ENCODE peak calls at places on chromosomes 12 and 14, in nine cellular contexts. J, T, N, H, L, D, Y, I and V are unnamed samples.

GRCh38 chr14:26008290-26008689 is 589.5 kb downstream of the NOVA1 start:
- DNase-seq in L (no peak), H (no peak), N (no peak), D (no peak), J (peak), Y (no peak), T (no peak), I (peak), V (no peak)

GRCh38 chr14:88848571-88848970 is 24.1 kb downstream of the TTC8 start:
- DNase-seq in N (no peak), D (peak), Y (no peak), H (no peak), T (no peak), J (no peak), I (no peak), L (no peak), V (no peak)

GRCh38 chr12:125140918-125141573 is 75.8 kb downstream of the AACS start:
- DNase-seq in T (no peak), D (peak), L (no peak), N (no peak), J (peak), H (no peak), Y (no peak), I (no peak), V (no peak)

GRCh38 chr14:103014466-103015319 is 42.7 kb downstream of the CDC42BPB start:
- DNase-seq in H (no peak), T (no peak), I (peak), N (no peak), D (peak), L (no peak), J (peak), Y (no peak), V (no peak)

GRCh38 chr12:118150625-118151024 is 14.7 kb downstream of the PEBP1 start:
- DNase-seq in I (no peak), H (no peak), D (no peak), L (no peak), J (no peak), Y (no peak), N (no peak), T (no peak), V (no peak)

GRCh38 chr14:33026850-33027420 is 88.3 kb downstream of the NPAS3 start:
- DNase-seq in J (peak), N (no peak), I (no peak), T (no peak), Y (peak), D (no peak), H (peak), L (no peak), V (no peak)

GRCh38 chr14:86532219-86532618 is 1002.3 kb downstream of the FLRT2 start:
- DNase-seq in H (no peak), Y (no peak), T (no peak), I (no peak), J (peak), D (peak), N (no peak), L (peak), V (peak)

GRCh38 chr14:61841145-61841544 is 78.9 kb downstream of the SNAPC1 start:
- DNase-seq in I (no peak), L (no peak), H (no peak), J (peak), N (no peak), Y (no peak), T (no peak), D (no peak), V (no peak)

GRCh38 chr12:30898846-30899245 is 27.7 kb upstream of the TSPAN11 start:
- DNase-seq in I (no peak), J (no peak), D (peak), L (no peak), Y (no peak), N (no peak), T (no peak), H (no peak), V (no peak)

GRCh38 chr12:6752181-6752930 is 585 bp downstream of the MLF2 start:
- DNase-seq in N (no peak), L (no peak), T (peak), I (peak), Y (no peak), D (peak), H (peak), J (peak), V (no peak)

GRCh38 chr12:92341333-92341691 is 195.7 kb upstream of the BTG1 start:
- DNase-seq in N (no peak), I (no peak), D (peak), L (no peak), J (peak), Y (no peak), H (no peak), T (no peak), V (no peak)

GRCh38 chr12:115541891-115542361 is 735.6 kb downstream of the MED13L start:
- DNase-seq in H (no peak), L (no peak), I (no peak), Y (no peak), J (peak), N (no peak), T (no peak), D (peak), V (no peak)

GRCh38 chr14:85532981-85533820 is 3.3 kb downstream of the FLRT2 start:
- DNase-seq in H (peak), Y (peak), L (peak), I (peak), D (peak), N (peak), T (peak), J (peak), V (peak)

GRCh38 chr14:64465856-64466554 is 706 bp downstream of the AKAP5 start:
- DNase-seq in I (peak), D (no peak), Y (no peak), H (peak), T (no peak), N (no peak), L (no peak), J (peak), V (peak)

GRCh38 chr14:51823706-51824105 is 36.7 kb upstream of the GNG2 start:
- DNase-seq in H (no peak), J (no peak), L (no peak), Y (no peak), D (peak), I (no peak), N (no peak), T (no peak), V (no peak)

GRCh38 chr14:103090481-103091020 is 4.0 kb upstream of the EXOC3L4 start:
- DNase-seq in J (no peak), H (no peak), T (no peak), Y (peak), D (no peak), N (peak), I (no peak), L (no peak), V (no peak)

GRCh38 chr14:74954947-74955228 is 509 bp downstream of the PGF start:
- DNase-seq in L (no peak), N (no peak), I (no peak), J (peak), Y (no peak), T (no peak), D (no peak), H (no peak), V (no peak)

GRCh38 chr14:30227871-30228270 is 300.2 kb upstream of the PRKD1 start:
- DNase-seq in L (no peak), H (no peak), D (peak), T (peak), I (no peak), Y (no peak), N (no peak), J (peak), V (no peak)

GRCh38 chr14:29607129-29607528 is 320.5 kb downstream of the PRKD1 start:
- DNase-seq in Y (no peak), T (no peak), J (peak), H (no peak), L (no peak), N (no peak), I (no peak), D (no peak), V (no peak)

GRCh38 chr12:95653761-95654546 is 102.7 kb upstream of the USP44 start:
- DNase-seq in Y (no peak), I (peak), L (no peak), D (peak), H (peak), J (peak), N (no peak), T (no peak), V (no peak)

GRCh38 chr14:59098377-59098776 is 90.1 kb upstream of the DAAM1 start:
- DNase-seq in I (no peak), T (no peak), H (no peak), L (no peak), N (no peak), Y (no peak), D (peak), J (peak), V (no peak)

GRCh38 chr12:42935756-42936155 is 346.2 kb upstream of the PRICKLE1 start:
- DNase-seq in N (no peak), Y (no peak), L (no peak), T (no peak), H (no peak), D (peak), J (peak), I (no peak), V (no peak)

GRCh38 chr14:104267895-104268294 is 129.5 kb downstream of the KIF26A start:
- DNase-seq in T (no peak), J (no peak), L (peak), N (peak), Y (no peak), H (peak), I (no peak), D (no peak), V (peak)

GRCh38 chr14:93105362-93105761 is 10.4 kb downstream of the ITPK1 start:
- DNase-seq in T (no peak), Y (no peak), N (peak), I (no peak), J (peak), L (peak), H (peak), D (peak), V (no peak)

GRCh38 chr12:111283986-111284385 is 84.9 kb downstream of the PHETA1 start:
- DNase-seq in H (no peak), J (no peak), D (no peak), T (no peak), N (no peak), Y (no peak), L (no peak), I (no peak), V (no peak)

GRCh38 chr14:94113073-94113472 is 2.5 kb downstream of the IFI27 start:
- DNase-seq in L (peak), D (no peak), I (no peak), T (no peak), Y (no peak), N (no peak), J (no peak), H (no peak), V (no peak)

GRCh38 chr14:63504628-63505027 is 38.5 kb downstream of the PPP2R5E start:
- DNase-seq in L (no peak), N (no peak), J (no peak), H (no peak), T (no peak), Y (no peak), I (no peak), D (peak), V (no peak)

GRCh38 chr12:14810167-14810952 is 3.6 kb downstream of the SMCO3 start:
- DNase-seq in Y (no peak), L (no peak), N (no peak), H (no peak), J (no peak), T (no peak), D (no peak), I (no peak), V (no peak)

GRCh38 chr14:105617201-105617777 is 90.9 kb downstream of the TMEM121 start:
- DNase-seq in Y (no peak), D (no peak), L (no peak), N (peak), J (no peak), H (no peak), T (peak), I (no peak), V (no peak)

GRCh38 chr14:75700295-75700694 is 39.2 kb downstream of the TTLL5 start:
- DNase-seq in H (no peak), L (no peak), Y (no peak), I (no peak), T (no peak), D (no peak), N (no peak), J (no peak), V (no peak)

DNA sequence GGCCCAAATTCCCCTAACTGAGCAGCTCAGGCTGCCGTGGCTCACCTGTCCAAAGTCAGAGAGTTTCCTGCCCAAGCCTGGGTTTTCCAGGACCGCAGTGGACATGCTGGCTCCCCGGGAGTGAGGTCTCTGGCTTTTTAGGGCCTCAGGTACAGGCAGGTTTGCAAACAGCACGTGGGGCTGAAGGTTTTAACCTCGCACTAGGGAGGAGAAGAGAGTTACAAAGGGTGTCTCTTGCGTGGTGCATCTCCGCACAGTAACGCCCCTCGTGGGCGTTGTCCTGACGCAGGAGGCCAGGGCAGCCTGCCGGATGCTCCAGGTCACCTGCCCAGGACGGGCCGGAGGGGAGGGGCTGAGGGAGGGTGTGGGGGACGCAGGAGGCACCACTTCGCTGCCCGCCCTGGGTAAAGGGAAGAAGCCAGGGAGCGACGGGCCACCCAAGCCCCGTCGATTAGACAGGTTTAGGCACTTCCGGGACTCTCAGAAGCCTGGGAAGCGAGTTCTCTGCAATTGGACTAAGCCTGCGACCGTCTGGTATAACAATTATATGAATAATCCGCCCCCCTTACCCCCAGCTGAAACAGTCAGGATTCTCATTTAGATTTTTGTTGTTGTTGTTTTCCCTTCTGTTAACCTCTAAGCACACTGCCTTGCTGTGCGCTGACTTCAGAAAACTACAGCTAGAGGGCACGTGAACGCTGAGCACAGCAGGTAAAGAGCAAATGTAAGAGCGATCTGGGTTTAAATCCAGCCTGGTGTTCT is at the start of gene PAH:
- DNase-seq in I (peak), Y (no peak), L (peak), T (no peak), N (peak), J (no peak), H (no peak), D (no peak), V (peak)
- TF ChIP-seq CTCF in I (peak), Y (no peak), L (no peak), T (no peak), N (no peak), J (no peak), H (no peak), D (no peak), V (no peak)

GRCh38 chr12:66168410-66168809 is 1.4 kb downstream of the TMBIM4 start:
- DNase-seq in J (no peak), L (no peak), N (no peak), H (no peak), Y (no peak), T (no peak), I (no peak), D (no peak), V (no peak)

GRCh38 chr12:66170606-66171005 is 810 bp upstream of the TMBIM4 start:
- DNase-seq in Y (no peak), I (no peak), N (no peak), D (no peak), J (no peak), H (no peak), L (no peak), T (no peak), V (no peak)

GRCh38 chr12:66165141-66165540 is 4.7 kb downstream of the TMBIM4 start:
- DNase-seq in Y (no peak), T (no peak), N (no peak), D (no peak), H (no peak), L (no peak), J (no peak), I (no peak), V (no peak)

GRCh38 chr12:66166561-66166960 is 3.2 kb downstream of the TMBIM4 start:
- DNase-seq in Y (no peak), L (no peak), J (no peak), N (no peak), T (no peak), I (no peak), D (no peak), H (no peak), V (no peak)

DNA sequence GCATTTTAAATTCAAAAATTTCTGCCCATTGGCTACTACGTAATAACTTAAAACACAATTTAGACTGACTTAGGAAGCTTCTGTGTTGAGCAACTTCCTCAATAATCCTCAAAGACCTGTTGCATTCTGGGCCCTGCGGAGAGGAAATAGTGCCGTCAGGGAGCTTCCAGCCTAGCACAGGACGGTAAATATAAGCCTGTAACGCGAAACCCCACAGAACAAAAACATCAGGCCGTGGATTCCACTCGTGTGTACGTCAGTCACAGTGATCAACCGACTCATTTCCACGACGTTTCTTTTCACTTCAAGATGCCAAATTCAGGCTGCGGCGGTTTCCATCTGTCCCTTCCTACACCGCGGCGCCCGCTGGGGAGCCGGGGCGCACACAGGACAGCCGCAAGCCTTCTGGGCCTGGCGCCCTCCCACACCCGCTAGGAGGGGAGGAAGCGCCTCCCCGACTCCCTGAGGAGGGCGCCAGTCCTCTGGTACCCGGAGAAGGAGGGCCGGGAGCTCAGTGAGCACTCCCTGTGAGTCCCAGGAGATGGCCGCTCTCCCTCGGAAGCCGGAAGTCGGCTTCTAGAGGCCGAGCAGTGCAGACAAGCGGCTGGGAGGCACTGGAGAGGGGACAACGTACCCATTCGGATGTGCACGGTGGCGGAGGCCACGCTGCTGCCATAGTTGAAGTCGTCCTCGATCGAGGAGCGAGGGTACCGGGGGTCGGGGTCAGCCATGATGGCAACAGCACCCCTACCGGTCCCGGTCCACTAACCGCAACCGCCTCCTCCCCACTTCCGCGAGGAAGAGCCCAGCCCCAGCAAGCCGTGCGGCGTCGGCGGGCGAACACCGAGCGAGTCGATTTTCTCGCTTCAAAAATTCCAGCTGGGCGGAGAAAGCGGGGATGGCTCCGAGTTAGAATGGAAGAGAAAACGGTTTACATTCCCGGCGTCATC is at the start of gene TMBIM4:
- DNase-seq in J (peak), I (peak), Y (peak), H (peak), D (peak), N (peak), T (peak), L (peak), V (peak)
- H3K27ac ChIP-seq in J (peak), I (peak), Y (peak), H (peak), D (peak), N (peak), T (peak), L (peak), V (peak)

DNA sequence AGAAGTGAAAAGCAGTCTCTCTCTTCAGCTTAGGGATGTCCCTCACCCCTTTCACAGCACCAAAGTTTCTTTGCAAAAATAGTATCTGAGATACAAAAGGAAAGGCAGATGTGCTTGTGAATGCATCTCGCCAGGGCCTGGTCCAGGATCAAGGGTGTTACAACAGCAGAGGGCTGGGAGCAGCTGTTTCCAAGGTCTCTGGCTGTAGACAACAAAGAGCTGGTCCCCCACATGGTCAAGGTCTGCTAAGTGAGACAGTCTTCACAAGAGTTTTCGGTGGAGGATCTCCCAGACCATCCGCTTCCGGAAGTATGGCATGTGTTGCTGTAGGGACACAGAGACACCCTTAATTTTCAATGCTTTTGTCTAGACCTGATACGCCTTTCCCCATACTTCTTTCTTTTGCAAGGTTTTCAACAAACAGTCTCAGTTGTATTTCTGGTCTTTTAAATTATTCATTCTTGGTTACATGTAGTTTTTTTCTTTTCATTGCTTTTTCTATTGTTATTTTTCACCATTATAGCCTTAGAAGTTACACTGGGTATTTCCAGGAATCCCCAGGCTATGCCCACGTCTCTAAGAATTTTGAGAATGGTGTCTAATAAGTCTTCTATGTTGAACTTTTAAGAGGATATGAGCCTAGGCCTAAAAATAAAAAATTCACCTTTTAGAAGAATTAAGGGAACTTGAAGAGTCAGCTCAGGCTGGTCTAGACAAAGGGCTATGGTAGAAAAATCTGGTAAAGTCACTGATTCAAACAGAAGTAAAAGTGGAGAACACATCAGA is 41.0 kb upstream of the COL2A1 start:
- DNase-seq in Y (no peak), H (no peak), D (no peak), T (no peak), J (no peak), L (no peak), N (no peak), I (no peak), V (no peak)
- TF ChIP-seq CTCF in Y (no peak), H (no peak), D (no peak), T (no peak), J (no peak), L (no peak), N (no peak), I (no peak), V (no peak)

DNA sequence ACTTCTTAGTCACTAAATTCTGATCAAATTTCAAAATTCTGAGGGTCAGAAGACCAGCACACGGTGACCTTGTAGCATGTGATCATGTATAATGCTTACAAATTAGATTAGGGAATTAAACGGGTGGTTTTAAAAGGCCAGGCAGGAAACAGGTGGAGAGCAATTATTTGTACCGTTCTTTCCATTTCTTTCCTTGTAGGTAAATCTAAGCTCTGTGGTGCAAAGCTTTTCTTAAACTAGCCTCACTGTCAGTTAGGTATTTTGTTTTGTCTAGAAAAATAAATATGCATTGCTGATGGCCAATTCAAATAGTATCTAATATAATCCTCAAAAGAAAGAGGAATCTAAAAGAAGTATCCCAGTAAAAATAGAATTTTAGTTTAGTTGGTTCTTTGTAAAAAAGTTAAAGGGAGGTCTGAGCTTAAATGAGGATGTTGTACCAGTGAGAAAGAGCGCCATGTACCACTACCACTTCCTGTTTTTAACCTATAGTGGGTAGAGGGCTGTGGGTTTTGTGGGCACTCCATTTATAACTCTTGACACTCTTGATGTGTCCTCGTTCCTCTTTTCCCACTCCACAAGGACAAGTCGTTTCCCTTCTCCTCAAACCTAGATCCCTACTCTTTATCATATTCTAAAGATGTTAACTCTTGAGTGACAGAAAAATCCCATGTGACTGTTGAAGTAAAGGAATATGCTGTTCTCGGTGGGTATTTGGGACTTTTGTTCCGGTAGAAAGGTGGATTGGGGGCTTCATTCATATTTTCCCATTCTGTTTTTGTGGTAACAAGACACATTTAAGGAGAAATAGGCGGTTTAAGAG is 50.9 kb downstream of the SLC38A1 start:
- DNase-seq in L (peak), T (no peak), N (no peak), D (no peak), H (peak), I (no peak), Y (no peak), J (no peak), V (no peak)
- H3K27ac ChIP-seq in L (no peak), T (peak), N (peak), D (no peak), H (no peak), I (no peak), Y (no peak), J (no peak), V (no peak)